ENCODE peak calls at places on chromosomes 13 and 19, in ten cellular contexts. One of them, this sample, is unnamed.

GRCh38 chr13:39685652-39686051 is 30.2 kb downstream of the COG6 start:
- DNase-seq in activated CD8-positive, alpha-beta memory T cell treated with anti-CD3 and anti-CD28 coated beads, Interleukin-2, amount 50 U/mL, for 48 hours: no peak
- DNase-seq in M059J: no peak
- DNase-seq in occipital lobe: no peak
- DNase-seq in body of pancreas: no peak
- DNase-seq in activated naive CD4-positive, alpha-beta T cell treated with anti-CD3 and anti-CD28 coated beads, Interleukin-2, amount 10 ng/mL, durations not matched to agents 7 days and 5 days: no peak
- DNase-seq in germinal center: no peak
- DNase-seq in GOT3: no peak
- DNase-seq in RWPE1: no peak
- DNase-seq in CD8-positive, alpha-beta T cell: no peak
- DNase-seq in this sample: no peak

GRCh38 chr13:40982772-40983171 is 36.3 kb downstream of the ELF1 start:
- DNase-seq in CD8-positive, alpha-beta T cell: peak; percentile 35
- DNase-seq in activated naive CD4-positive, alpha-beta T cell treated with anti-CD3 and anti-CD28 coated beads, Interleukin-2, amount 10 ng/mL, durations not matched to agents 7 days and 5 days: peak; percentile 69
- DNase-seq in RWPE1: no peak
- DNase-seq in occipital lobe: no peak
- DNase-seq in germinal center: peak; percentile 71
- DNase-seq in M059J: peak; percentile 16
- DNase-seq in activated CD8-positive, alpha-beta memory T cell treated with anti-CD3 and anti-CD28 coated beads, Interleukin-2, amount 50 U/mL, for 48 hours: no peak
- DNase-seq in GOT3: no peak
- DNase-seq in body of pancreas: no peak
- DNase-seq in this sample: no peak

GRCh38 chr19:708154-709141 is at the start of gene PALM:
- DNase-seq in RWPE1: no peak
- DNase-seq in GOT3: no peak
- DNase-seq in germinal center: no peak
- DNase-seq in M059J: no peak
- DNase-seq in activated naive CD4-positive, alpha-beta T cell treated with anti-CD3 and anti-CD28 coated beads, Interleukin-2, amount 10 ng/mL, durations not matched to agents 7 days and 5 days: no peak
- DNase-seq in CD8-positive, alpha-beta T cell: no peak
- DNase-seq in body of pancreas: no peak
- DNase-seq in activated CD8-positive, alpha-beta memory T cell treated with anti-CD3 and anti-CD28 coated beads, Interleukin-2, amount 50 U/mL, for 48 hours: no peak
- DNase-seq in occipital lobe: no peak
- DNase-seq in this sample: no peak

GRCh38 chr19:38378866-38379265 is 4.5 kb downstream of the PSMD8 start:
- DNase-seq in M059J: peak; percentile 57
- DNase-seq in occipital lobe: no peak
- DNase-seq in body of pancreas: no peak
- DNase-seq in CD8-positive, alpha-beta T cell: no peak
- DNase-seq in GOT3: no peak
- DNase-seq in germinal center: no peak
- DNase-seq in activated naive CD4-positive, alpha-beta T cell treated with anti-CD3 and anti-CD28 coated beads, Interleukin-2, amount 10 ng/mL, durations not matched to agents 7 days and 5 days: no peak
- DNase-seq in RWPE1: no peak
- DNase-seq in activated CD8-positive, alpha-beta memory T cell treated with anti-CD3 and anti-CD28 coated beads, Interleukin-2, amount 50 U/mL, for 48 hours: no peak
- DNase-seq in this sample: no peak

GRCh38 chr19:49374665-49375434 is 11.2 kb downstream of the DKKL1 start:
- DNase-seq in M059J: no peak
- DNase-seq in occipital lobe: no peak
- DNase-seq in germinal center: no peak
- DNase-seq in activated CD8-positive, alpha-beta memory T cell treated with anti-CD3 and anti-CD28 coated beads, Interleukin-2, amount 50 U/mL, for 48 hours: no peak
- DNase-seq in body of pancreas: no peak
- DNase-seq in GOT3: no peak
- DNase-seq in CD8-positive, alpha-beta T cell: no peak
- DNase-seq in activated naive CD4-positive, alpha-beta T cell treated with anti-CD3 and anti-CD28 coated beads, Interleukin-2, amount 10 ng/mL, durations not matched to agents 7 days and 5 days: no peak
- DNase-seq in RWPE1: no peak
- DNase-seq in this sample: no peak

GRCh38 chr13:60369242-60369641 is 27.8 kb upstream of the TDRD3 start:
- DNase-seq in M059J: no peak
- DNase-seq in germinal center: peak; percentile 8
- DNase-seq in occipital lobe: no peak
- DNase-seq in CD8-positive, alpha-beta T cell: no peak
- DNase-seq in GOT3: no peak
- DNase-seq in activated CD8-positive, alpha-beta memory T cell treated with anti-CD3 and anti-CD28 coated beads, Interleukin-2, amount 50 U/mL, for 48 hours: no peak
- DNase-seq in activated naive CD4-positive, alpha-beta T cell treated with anti-CD3 and anti-CD28 coated beads, Interleukin-2, amount 10 ng/mL, durations not matched to agents 7 days and 5 days: no peak
- DNase-seq in body of pancreas: no peak
- DNase-seq in RWPE1: no peak
- DNase-seq in this sample: no peak

GRCh38 chr19:45994989-45995714 is at the start of gene CCDC61:
- DNase-seq in M059J: peak; percentile 99
- DNase-seq in RWPE1: peak; percentile 100
- DNase-seq in CD8-positive, alpha-beta T cell: peak; percentile 92
- DNase-seq in germinal center: peak; percentile 99
- DNase-seq in activated naive CD4-positive, alpha-beta T cell treated with anti-CD3 and anti-CD28 coated beads, Interleukin-2, amount 10 ng/mL, durations not matched to agents 7 days and 5 days: peak; percentile 97
- DNase-seq in GOT3: peak; percentile 92
- DNase-seq in occipital lobe: peak; percentile 98
- DNase-seq in activated CD8-positive, alpha-beta memory T cell treated with anti-CD3 and anti-CD28 coated beads, Interleukin-2, amount 50 U/mL, for 48 hours: peak; percentile 94
- DNase-seq in body of pancreas: peak; percentile 96
- DNase-seq in this sample: peak; percentile 100

GRCh38 chr19:12295191-12295590 is 508 bp upstream of the ZNF44 start:
- DNase-seq in body of pancreas: no peak
- DNase-seq in GOT3: no peak
- DNase-seq in CD8-positive, alpha-beta T cell: no peak
- DNase-seq in RWPE1: no peak
- DNase-seq in M059J: no peak
- DNase-seq in activated CD8-positive, alpha-beta memory T cell treated with anti-CD3 and anti-CD28 coated beads, Interleukin-2, amount 50 U/mL, for 48 hours: no peak
- DNase-seq in occipital lobe: no peak
- DNase-seq in germinal center: no peak
- DNase-seq in activated naive CD4-positive, alpha-beta T cell treated with anti-CD3 and anti-CD28 coated beads, Interleukin-2, amount 10 ng/mL, durations not matched to agents 7 days and 5 days: no peak
- DNase-seq in this sample: no peak

GRCh38 chr19:39908803-39909202 is 25.6 kb downstream of the FCGBP start:
- DNase-seq in GOT3: no peak
- DNase-seq in activated CD8-positive, alpha-beta memory T cell treated with anti-CD3 and anti-CD28 coated beads, Interleukin-2, amount 50 U/mL, for 48 hours: no peak
- DNase-seq in germinal center: no peak
- DNase-seq in CD8-positive, alpha-beta T cell: no peak
- DNase-seq in RWPE1: no peak
- DNase-seq in body of pancreas: no peak
- DNase-seq in activated naive CD4-positive, alpha-beta T cell treated with anti-CD3 and anti-CD28 coated beads, Interleukin-2, amount 10 ng/mL, durations not matched to agents 7 days and 5 days: no peak
- DNase-seq in M059J: no peak
- DNase-seq in occipital lobe: no peak
- DNase-seq in this sample: no peak

GRCh38 chr19:46355234-46355990 is 8.5 kb downstream of the PPP5C start:
- DNase-seq in body of pancreas: no peak
- DNase-seq in RWPE1: no peak
- DNase-seq in GOT3: no peak
- DNase-seq in M059J: no peak
- DNase-seq in activated CD8-positive, alpha-beta memory T cell treated with anti-CD3 and anti-CD28 coated beads, Interleukin-2, amount 50 U/mL, for 48 hours: no peak
- DNase-seq in germinal center: no peak
- DNase-seq in occipital lobe: no peak
- DNase-seq in activated naive CD4-positive, alpha-beta T cell treated with anti-CD3 and anti-CD28 coated beads, Interleukin-2, amount 10 ng/mL, durations not matched to agents 7 days and 5 days: no peak
- DNase-seq in CD8-positive, alpha-beta T cell: no peak
- DNase-seq in this sample: no peak

GRCh38 chr13:21009036-21009435 is 52.4 kb downstream of the LATS2 start:
- DNase-seq in germinal center: no peak
- DNase-seq in body of pancreas: no peak
- DNase-seq in M059J: no peak
- DNase-seq in GOT3: no peak
- DNase-seq in activated CD8-positive, alpha-beta memory T cell treated with anti-CD3 and anti-CD28 coated beads, Interleukin-2, amount 50 U/mL, for 48 hours: no peak
- DNase-seq in activated naive CD4-positive, alpha-beta T cell treated with anti-CD3 and anti-CD28 coated beads, Interleukin-2, amount 10 ng/mL, durations not matched to agents 7 days and 5 days: no peak
- DNase-seq in RWPE1: no peak
- DNase-seq in occipital lobe: no peak
- DNase-seq in CD8-positive, alpha-beta T cell: no peak
- DNase-seq in this sample: no peak